ENCODE peak calls at places on chromosomes 12 and 14, in ten cellular contexts. Z, P, M, N, U, W, E, I, C and K are unnamed samples.

GRCh38 chr14:67413806-67414769 is 2.1 kb upstream of the PLEK2 start:
- DNase-seq in Z (no peak), P (peak; percentile 58), M (no peak), N (no peak), U (peak; percentile 49), W (no peak), E (peak; percentile 88), I (peak; percentile 40), C (no peak), K (no peak)

GRCh38 chr12:112347521-112347920 is 34.7 kb downstream of the HECTD4 start:
- DNase-seq in Z (no peak), P (peak; percentile 49), M (no peak), N (no peak), U (peak; percentile 70), W (peak; percentile 19), E (peak; percentile 99), I (no peak), C (no peak), K (no peak)

GRCh38 chr14:58918066-58918465 is 270.4 kb upstream of the DAAM1 start:
- DNase-seq in Z (no peak), P (no peak), M (no peak), N (no peak), U (no peak), W (no peak), E (peak; percentile 77), I (no peak), C (no peak), K (no peak)

GRCh38 chr14:52131640-52132320 is 62.9 kb upstream of the NID2 start:
- DNase-seq in Z (no peak), P (peak; percentile 98), M (no peak), N (peak; percentile 92), U (peak; percentile 98), W (peak; percentile 14), E (peak; percentile 96), I (peak; percentile 89), C (peak; percentile 55), K (peak; percentile 79)

GRCh38 chr12:89949457-89950195 is 241.0 kb upstream of the ATP2B1 start:
- DNase-seq in Z (peak; percentile 69), P (peak; percentile 92), M (no peak), N (peak; percentile 55), U (peak; percentile 88), W (no peak), E (peak; percentile 64), I (peak; percentile 35), C (peak; percentile 39), K (no peak)

GRCh38 chr14:61196034-61196433 is 85.1 kb downstream of the TMEM30B start:
- DNase-seq in Z (no peak), P (peak; percentile 28), M (no peak), N (no peak), U (peak; percentile 25), W (no peak), E (no peak), I (no peak), C (no peak), K (no peak)

GRCh38 chr12:75781532-75782046 is 250.0 kb downstream of the PHLDA1 start:
- DNase-seq in Z (no peak), P (peak; percentile 96), M (no peak), N (no peak), U (peak; percentile 89), W (no peak), E (peak; percentile 81), I (no peak), C (no peak), K (no peak)

GRCh38 chr12:54017845-54018607 is 9.2 kb downstream of the HOXC8 start:
- DNase-seq in Z (peak; percentile 96), P (peak; percentile 29), M (peak; percentile 68), N (peak; percentile 62), U (peak; percentile 34), W (peak; percentile 56), E (peak; percentile 33), I (peak; percentile 67), C (peak; percentile 89), K (no peak)

GRCh38 chr14:38208825-38209562 is 1.3 kb downstream of the SSTR1 start:
- DNase-seq in Z (no peak), P (peak; percentile 69), M (peak; percentile 44), N (no peak), U (peak; percentile 68), W (no peak), E (peak; percentile 74), I (peak; percentile 86), C (no peak), K (peak; percentile 72)

GRCh38 chr12:111429760-111430417 is 24.2 kb downstream of the SH2B3 start:
- DNase-seq in Z (peak; percentile 74), P (no peak), M (no peak), N (no peak), U (no peak), W (no peak), E (no peak), I (no peak), C (no peak), K (no peak)

GRCh38 chr14:85566603-85567002 is 36.7 kb downstream of the FLRT2 start:
- DNase-seq in Z (no peak), P (peak; percentile 81), M (no peak), N (no peak), U (peak; percentile 72), W (no peak), E (peak; percentile 92), I (no peak), C (peak; percentile 33), K (no peak)

GRCh38 chr14:21974741-21975140 is 301.1 kb upstream of the OR4E1 start:
- DNase-seq in Z (no peak), P (no peak), M (no peak), N (no peak), U (no peak), W (no peak), E (no peak), I (no peak), C (no peak), K (no peak)

GRCh38 chr14:21978999-21979314 is 305.3 kb upstream of the OR4E1 start:
- DNase-seq in Z (no peak), P (no peak), M (no peak), N (no peak), U (no peak), W (no peak), E (no peak), I (no peak), C (no peak), K (no peak)

GRCh38 chr14:21978184-21978998 is 304.8 kb upstream of the OR4E1 start:
- DNase-seq in Z (no peak), P (peak; percentile 30), M (peak; percentile 51), N (no peak), U (peak; percentile 43), W (peak; percentile 59), E (peak; percentile 15), I (peak; percentile 37), C (peak; percentile 35), K (no peak)
- TF ChIP-seq CTCF in Z (peak; percentile 93), P (peak; percentile 76), M (peak; percentile 78), N (peak; percentile 25), U (peak; percentile 81), W (peak; percentile 73), E (peak; percentile 55), I (peak; percentile 46), C (peak; percentile 81), K (peak; percentile 85)

GRCh38 chr12:105567061-105567460 is 236.6 kb downstream of the C12orf75 start:
- DNase-seq in Z (no peak), P (no peak), M (no peak), N (no peak), U (no peak), W (no peak), E (no peak), I (no peak), C (no peak), K (no peak)

GRCh38 chr12:105559292-105559691 is 228.8 kb downstream of the C12orf75 start:
- DNase-seq in Z (no peak), P (no peak), M (no peak), N (no peak), U (no peak), W (no peak), E (no peak), I (no peak), C (no peak), K (no peak)

GRCh38 chr12:105562727-105563072 is 232.2 kb downstream of the C12orf75 start:
- DNase-seq in Z (no peak), P (no peak), M (no peak), N (no peak), U (no peak), W (no peak), E (no peak), I (no peak), C (no peak), K (no peak)

DNA sequence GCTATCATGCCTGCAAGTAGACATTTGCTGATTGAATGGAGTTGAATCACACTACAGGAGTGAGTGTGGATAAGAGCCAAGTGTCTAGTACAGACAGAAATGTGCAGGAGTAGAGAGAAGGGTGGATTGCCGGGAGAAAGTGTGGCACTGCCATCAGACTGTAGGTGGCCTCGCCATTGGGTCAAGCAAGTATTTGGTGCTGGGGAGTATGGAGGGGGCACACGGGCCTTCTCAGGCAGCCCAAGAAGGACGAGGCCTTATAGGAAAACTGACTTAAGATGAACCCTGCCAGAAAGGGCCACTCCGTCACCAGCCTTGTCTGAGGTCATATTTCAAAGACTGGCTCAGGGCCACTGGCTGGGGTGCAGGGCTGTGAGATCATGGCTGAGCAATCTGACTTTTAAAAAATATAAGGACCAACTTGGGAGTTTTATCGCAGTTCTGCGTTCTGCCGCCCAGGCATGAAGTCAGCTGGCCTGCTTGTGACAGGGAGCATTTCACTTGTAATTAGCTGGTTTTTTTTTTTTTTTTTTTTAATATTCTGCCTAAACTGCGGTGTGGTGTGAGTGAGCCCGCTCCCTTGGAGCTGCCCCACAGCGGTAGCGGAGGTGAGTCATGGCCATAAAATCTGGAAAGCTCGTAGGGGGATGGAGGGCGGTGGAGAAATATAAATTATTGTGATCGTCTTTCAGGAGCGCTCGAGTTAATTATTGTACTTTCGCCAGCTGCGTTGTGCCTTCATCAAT is 231.7 kb downstream of the C12orf75 start:
- DNase-seq in Z (no peak), P (peak; percentile 90), M (no peak), N (peak; percentile 76), U (peak; percentile 85), W (no peak), E (peak; percentile 90), I (no peak), C (peak; percentile 48), K (no peak)
- TF ChIP-seq CTCF in Z (no peak), P (peak; percentile 7), M (no peak), N (no peak), U (no peak), W (no peak), E (no peak), I (no peak), C (no peak), K (peak; percentile 21)

DNA sequence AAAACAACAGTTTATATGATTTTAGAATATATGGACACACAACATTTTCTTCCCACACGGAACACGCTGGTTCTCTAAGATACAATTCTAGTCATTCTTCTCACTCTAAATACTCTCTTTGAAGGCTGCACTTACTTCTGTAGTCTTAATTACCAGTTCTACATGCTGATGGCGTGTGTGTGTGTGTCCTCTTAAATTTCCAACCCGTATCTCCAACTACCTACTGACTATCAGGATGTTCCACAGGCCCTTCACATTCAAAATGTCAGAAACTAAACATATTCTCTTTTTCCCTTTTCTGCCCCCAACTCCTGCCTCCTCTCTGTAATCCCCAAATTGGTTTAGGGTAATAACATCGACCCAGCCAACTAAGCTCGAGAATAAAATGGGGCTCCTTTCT is 75.2 kb downstream of the DUSP16 start:
- DNase-seq in Z (no peak), P (no peak), M (no peak), N (no peak), U (no peak), W (no peak), E (no peak), I (no peak), C (no peak), K (no peak)
- TF ChIP-seq CTCF in Z (no peak), P (no peak), M (no peak), N (no peak), U (no peak), W (no peak), E (no peak), I (no peak), C (no peak), K (no peak)

GRCh38 chr12:21989819-21990412 is 48.7 kb upstream of the ABCC9 start:
- DNase-seq in Z (no peak), P (peak; percentile 71), M (no peak), N (peak; percentile 21), U (peak; percentile 61), W (no peak), E (peak; percentile 66), I (peak; percentile 29), C (no peak), K (no peak)
- TF ChIP-seq CTCF in Z (peak; percentile 46), P (peak; percentile 69), M (peak; percentile 43), N (peak; percentile 66), U (peak; percentile 61), W (peak; percentile 45), E (peak; percentile 81), I (peak; percentile 60), C (peak; percentile 46), K (peak; percentile 78)